ENCODE peak calls at places on chromosome 17, in eight cellular contexts. M is psoas muscle, L is heart right ventricle, S is HCT116, Y is foreskin keratinocyte, X is Peyer's patch, I is nephron progenitor cell, W is OCI-LY7. R is an unnamed sample.

GRCh38 chr17:37512442-37513070 is 22.9 kb downstream of the DUSP14 start:
- DNase-seq in X (no peak), M (no peak), S (no peak), W (no peak), I (peak; percentile 20), Y (no peak), L (no peak), R (no peak)

GRCh38 chr17:77995146-77995852 is 36.8 kb downstream of the TNRC6C start:
- DNase-seq in S (no peak), M (peak; percentile 47), L (peak; percentile 62), I (no peak), W (no peak), Y (no peak), X (no peak), R (peak; percentile 42)

GRCh38 chr17:72151565-72152391 is 31.0 kb downstream of the SOX9 start:
- DNase-seq in L (peak; percentile 50), X (no peak), Y (no peak), I (no peak), W (no peak), M (peak; percentile 19), S (peak; percentile 97), R (no peak)

GRCh38 chr17:80267391-80267790 is 6.7 kb downstream of the RNF213 start:
- DNase-seq in Y (no peak), L (no peak), X (no peak), I (no peak), M (no peak), W (no peak), S (no peak), R (no peak)

GRCh38 chr17:6070895-6071511 is 824 bp downstream of the WSCD1 start:
- DNase-seq in X (no peak), M (no peak), S (no peak), Y (no peak), W (no peak), L (no peak), I (peak; percentile 55), R (no peak)

GRCh38 chr17:34386925-34387550 is 24.0 kb upstream of the CCL1 start:
- DNase-seq in M (no peak), L (no peak), X (no peak), S (no peak), Y (no peak), I (no peak), W (peak; percentile 57), R (peak; percentile 26)

GRCh38 chr17:60102632-60103047 is 23.9 kb upstream of the HEATR6 start:
- DNase-seq in L (peak; percentile 29), W (peak; percentile 26), I (no peak), S (no peak), M (no peak), Y (no peak), X (peak; percentile 73), R (peak; percentile 45)

GRCh38 chr17:35132099-35132498 is 10.0 kb downstream of the NLE1 start:
- DNase-seq in S (no peak), M (no peak), I (no peak), L (no peak), Y (no peak), X (peak; percentile 54), W (no peak), R (no peak)

GRCh38 chr17:35765731-35766488 is 5.2 kb downstream of the C17orf50 start:
- DNase-seq in M (no peak), L (no peak), S (no peak), X (no peak), I (no peak), W (no peak), Y (no peak), R (no peak)

GRCh38 chr17:82835122-82835521 is 4.7 kb downstream of the ZNF750 start:
- DNase-seq in X (no peak), W (no peak), L (no peak), I (no peak), M (no peak), Y (no peak), S (no peak), R (no peak)

GRCh38 chr17:33725675-33726271 is 432.7 kb upstream of the ASIC2 start:
- DNase-seq in L (peak; percentile 29), X (peak; percentile 60), S (no peak), I (peak; percentile 74), Y (peak; percentile 1), W (peak; percentile 29), M (peak; percentile 16), R (peak; percentile 28)

GRCh38 chr17:38568274-38568673 is 37.5 kb downstream of the SRCIN1 start:
- DNase-seq in Y (no peak), X (no peak), I (no peak), L (no peak), M (no peak), W (no peak), S (no peak), R (no peak)
- TF ChIP-seq CTCF in Y (no peak), X (no peak), I (no peak), L (no peak), M (no peak), W (peak; percentile 31), S (no peak), R (no peak)

DNA sequence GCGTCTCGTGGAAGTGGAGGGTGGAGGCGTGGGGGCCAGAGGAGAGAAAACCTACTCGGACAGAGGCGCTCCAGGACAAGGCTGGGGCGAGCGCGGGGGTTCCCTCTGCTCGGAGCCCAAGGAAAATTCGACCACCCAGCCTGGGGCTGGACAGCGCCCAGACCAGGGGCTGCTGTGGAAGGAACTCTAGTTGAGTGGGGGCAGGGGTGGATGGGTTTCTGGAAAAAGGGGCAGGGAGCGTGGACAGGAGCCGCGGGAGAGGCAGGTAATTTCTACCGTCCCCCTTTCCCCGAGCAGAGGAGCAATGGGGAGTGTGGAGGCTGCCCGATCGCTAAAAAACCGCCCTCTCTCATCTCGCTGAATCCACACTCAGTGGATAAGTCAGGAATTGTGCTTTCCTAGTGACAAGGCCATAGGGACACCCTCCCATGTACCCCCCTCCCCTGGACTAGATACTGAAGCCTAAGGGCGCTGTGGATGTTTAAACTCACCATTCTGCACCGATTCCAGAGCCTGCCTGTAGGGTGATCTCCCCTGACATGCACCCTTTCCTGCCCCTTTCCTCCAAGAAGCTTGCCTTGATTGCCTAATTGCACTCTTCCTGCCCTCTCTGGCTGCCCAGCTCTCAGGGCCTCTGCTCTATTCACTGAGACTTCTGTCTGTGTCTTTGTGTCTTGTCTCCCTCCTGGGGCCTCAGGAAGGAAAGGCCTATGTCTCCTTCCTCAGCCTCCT is 90.7 kb upstream of the TMEM97 start:
- DNase-seq in Y (no peak), L (no peak), S (no peak), M (no peak), W (no peak), I (no peak), X (no peak), R (no peak)
- TF ChIP-seq CTCF in Y (peak; percentile 38), L (no peak), S (no peak), M (no peak), W (no peak), I (no peak), X (no peak), R (peak; percentile 13)

DNA sequence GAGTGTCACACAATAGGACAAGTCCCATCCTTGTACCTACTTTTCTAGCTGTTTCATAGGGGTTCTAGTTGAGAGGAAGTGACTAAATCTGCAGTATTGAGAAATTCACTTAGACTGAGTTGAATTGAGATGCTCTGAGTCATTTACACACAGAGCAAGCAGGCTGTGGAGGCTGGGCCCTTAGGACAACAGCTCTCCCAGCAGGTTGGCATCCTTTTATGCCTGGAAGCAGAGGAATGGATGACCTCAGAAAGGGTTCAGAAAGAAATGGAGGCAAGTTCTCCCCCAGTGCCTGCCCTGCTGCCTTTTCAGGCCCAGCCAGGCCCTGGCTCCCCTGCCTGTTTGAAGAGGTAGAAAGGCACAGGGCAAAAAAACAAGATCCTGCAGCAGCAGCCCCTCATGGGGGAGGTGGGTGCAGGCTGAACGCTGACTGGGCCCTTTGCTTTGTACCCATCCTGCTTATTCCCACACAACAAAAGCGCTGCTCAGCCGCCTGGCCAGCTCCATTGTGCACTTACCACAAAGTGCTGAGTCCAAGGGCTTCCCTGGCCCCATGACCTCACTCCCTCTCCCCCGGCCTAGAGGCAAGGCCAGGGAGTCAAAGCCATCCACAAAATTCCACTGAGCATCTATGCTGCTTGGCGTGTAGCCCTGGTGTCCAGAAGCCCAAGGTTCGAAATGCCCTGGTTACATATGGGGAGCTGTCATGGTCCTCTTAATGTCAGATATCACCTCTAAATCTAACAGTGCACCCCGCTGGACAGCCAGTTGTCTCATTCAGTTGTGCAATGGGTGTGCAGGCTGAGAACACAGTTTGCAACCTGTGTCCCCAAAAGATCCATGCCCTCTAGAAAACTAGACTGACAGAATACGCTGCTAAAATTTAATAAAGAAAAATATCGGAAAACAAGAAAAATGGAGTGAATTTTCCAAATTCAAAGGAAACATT is 5.4 kb upstream of the CRYBA1 start:
- DNase-seq in S (peak; percentile 74), W (peak; percentile 34), X (no peak), M (peak; percentile 67), Y (peak; percentile 89), L (no peak), I (peak; percentile 6), R (peak; percentile 30)
- TF ChIP-seq CTCF in S (peak; percentile 23), W (peak; percentile 73), X (no peak), M (no peak), Y (peak; percentile 53), L (no peak), I (no peak), R (no peak)

GRCh38 chr17:81524063-81524864 is 3.9 kb upstream of the FSCN2 start:
- DNase-seq in L (peak; percentile 8), Y (no peak), X (no peak), I (no peak), W (no peak), M (no peak), S (no peak), R (no peak)

GRCh38 chr17:81520021-81520894 is 7.7 kb upstream of the ACTG1 start:
- DNase-seq in L (no peak), X (no peak), I (no peak), W (no peak), S (no peak), M (peak; percentile 20), Y (no peak), R (no peak)

GRCh38 chr17:81522491-81523125 is 5.6 kb upstream of the FSCN2 start:
- DNase-seq in S (no peak), X (no peak), M (no peak), L (peak; percentile 6), W (no peak), Y (no peak), I (no peak), R (no peak)

GRCh38 chr17:81524865-81525159 is 3.4 kb upstream of the FSCN2 start:
- DNase-seq in W (no peak), I (no peak), L (peak; percentile 5), S (no peak), Y (no peak), X (no peak), M (no peak), R (no peak)

DNA sequence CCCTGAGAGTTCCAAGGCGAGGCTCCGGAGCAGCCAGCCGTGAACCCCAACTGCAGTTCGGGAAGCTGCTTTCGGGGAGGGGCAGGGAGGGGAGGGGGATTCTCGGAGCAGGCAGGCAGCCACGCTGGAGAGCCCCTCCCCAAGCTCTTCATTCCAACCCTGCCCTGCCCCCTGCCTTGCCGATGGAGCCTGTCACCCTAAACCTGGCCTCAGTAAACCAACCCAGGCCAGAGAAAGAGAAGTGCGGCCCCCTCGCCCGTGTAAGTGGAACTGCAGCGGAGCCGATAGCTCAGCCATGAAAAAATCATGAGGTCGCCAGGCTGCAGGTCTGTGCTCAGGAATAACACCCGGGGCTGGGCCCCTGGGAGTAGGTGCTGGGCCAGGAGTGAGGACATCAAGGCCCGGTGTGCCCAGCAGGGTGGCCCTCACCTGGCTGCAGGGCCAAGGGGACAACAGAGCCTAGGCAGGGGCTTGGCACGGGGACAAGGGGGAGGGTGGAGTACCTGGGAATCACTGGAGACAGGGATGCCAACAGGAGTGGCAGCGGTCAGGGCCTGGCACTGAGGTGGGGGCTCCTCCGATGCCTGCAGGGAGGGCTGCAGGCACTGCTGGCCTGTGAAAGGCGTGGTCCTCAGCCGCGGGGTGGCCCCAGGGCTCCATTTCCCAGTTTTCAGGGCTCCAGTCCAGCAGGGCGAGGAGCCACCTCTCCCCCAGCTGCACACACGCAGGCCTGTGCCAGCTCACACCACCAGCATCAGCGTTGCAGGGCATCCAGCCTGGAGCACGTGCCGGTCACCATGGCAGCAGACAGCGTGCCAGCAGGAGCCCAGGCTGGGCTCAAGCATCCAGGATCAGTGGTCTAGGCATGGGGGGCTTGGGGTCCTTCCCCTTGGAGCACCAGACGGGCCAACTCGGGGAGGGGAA is 4.8 kb upstream of the FSCN2 start:
- DNase-seq in S (no peak), M (peak; percentile 28), L (peak; percentile 32), I (peak; percentile 85), Y (no peak), W (peak; percentile 62), X (no peak), R (no peak)
- TF ChIP-seq CTCF in S (no peak), M (no peak), L (no peak), I (peak; percentile 55), Y (peak; percentile 46), W (peak; percentile 67), X (no peak), R (no peak)

R was measured in activated CD8-positive, alpha-beta T cell treated with anti-CD3 and anti-CD28 coated beads for 36 hours.